ENCODE peak calls at places on chromosome 17, in five cellular contexts. I is stimulated activated CD4-positive, alpha-beta T cell treated with anti-CD3 and anti-CD28 coated beads, TNF-alpha, amount 100 ng/mL, for 1 hour; X is NCI-H1048; H is HCEC 1CT; G is IMR-90. Z is an unnamed sample.
A peak's percentile ranks its signal among the peaks of the same experiment; 100 is the strongest.

GRCh38 chr17:75152971-75153853 is 1.1 kb downstream of the JPT1 start:
- DNase-seq in H (peak; percentile 35), X (no peak), G (peak; percentile 28), I (no peak), Z (no peak)

GRCh38 chr17:29619251-29619650 is 3.5 kb downstream of the CORO6 start:
- DNase-seq in H (peak; percentile 34), X (no peak), I (no peak), G (peak; percentile 36), Z (no peak)

GRCh38 chr17:39617446-39618251 is 9.1 kb upstream of the PPP1R1B start:
- DNase-seq in I (peak; percentile 10), H (peak; percentile 25), X (no peak), G (peak; percentile 13), Z (no peak)

GRCh38 chr17:70074991-70075390 is at the start of gene KCNJ16:
- DNase-seq in H (no peak), G (no peak), X (no peak), I (no peak), Z (no peak)

GRCh38 chr17:44607836-44608690 is 48.2 kb upstream of the MEIOC start:
- DNase-seq in X (no peak), G (peak; percentile 74), H (peak; percentile 59), I (no peak), Z (no peak)

GRCh38 chr17:75765981-75766380 is 989 bp upstream of the GALK1 start:
- DNase-seq in G (no peak), I (no peak), X (no peak), H (no peak), Z (no peak)

GRCh38 chr17:17605083-17605746 is 13.7 kb upstream of the PEMT start:
- DNase-seq in H (no peak), I (no peak), G (no peak), X (no peak), Z (no peak)

GRCh38 chr17:39757931-39758873 is 20.5 kb downstream of the GRB7 start:
- DNase-seq in I (peak; percentile 38), G (no peak), X (no peak), H (no peak), Z (no peak)

GRCh38 chr17:14396542-14396941 is 95.7 kb downstream of the HS3ST3B1 start:
- DNase-seq in X (no peak), G (peak; percentile 34), I (no peak), H (peak; percentile 7), Z (no peak)

GRCh38 chr17:58344047-58344790 is 7.8 kb downstream of the SUPT4H1 start:
- DNase-seq in X (no peak), H (no peak), G (no peak), I (peak; percentile 82), Z (no peak)

GRCh38 chr17:50935201-50936124 is 69.3 kb upstream of the TOB1 start:
- DNase-seq in G (no peak), H (peak; percentile 6), I (no peak), X (no peak), Z (no peak)

GRCh38 chr17:40916366-40916765 is 21.1 kb downstream of the KRT23 start:
- DNase-seq in H (no peak), G (no peak), I (no peak), X (no peak), Z (peak; percentile 52)